ENCODE peak calls at places on chromosomes 4 and X, in seven cellular contexts. One of them, this sample, is unnamed.

GRCh38 chrX:129086802-129087201 is 436.5 kb downstream of the SMARCA1 start:
- DNase-seq in heart left ventricle: no peak
- DNase-seq in lower lobe of right lung: no peak
- DNase-seq in thoracic aorta: no peak
- DNase-seq in IMR-90: no peak
- DNase-seq in tibial artery: no peak
- DNase-seq in Panc1: no peak
- DNase-seq in this sample: no peak

GRCh38 chr4:12409507-12410190 is 981.0 kb upstream of the HS3ST1 start:
- DNase-seq in heart left ventricle: no peak
- DNase-seq in lower lobe of right lung: no peak
- DNase-seq in thoracic aorta: no peak
- DNase-seq in IMR-90: no peak
- DNase-seq in tibial artery: no peak
- DNase-seq in Panc1: no peak
- DNase-seq in this sample: no peak

GRCh38 chr4:144449623-144450022 is 196.3 kb upstream of the HHIP start:
- DNase-seq in heart left ventricle: peak; percentile 33
- DNase-seq in lower lobe of right lung: no peak
- DNase-seq in thoracic aorta: no peak
- DNase-seq in IMR-90: no peak
- DNase-seq in tibial artery: peak; percentile 59
- DNase-seq in Panc1: no peak
- DNase-seq in this sample: no peak

GRCh38 chr4:79042079-79042674 is 102.9 kb upstream of the PAQR3 start:
- DNase-seq in heart left ventricle: no peak
- DNase-seq in lower lobe of right lung: no peak
- DNase-seq in thoracic aorta: no peak
- DNase-seq in IMR-90: peak; percentile 22
- DNase-seq in tibial artery: no peak
- DNase-seq in Panc1: no peak
- DNase-seq in this sample: peak; percentile 43

GRCh38 chrX:10326578-10326977 is 169.8 kb downstream of the CLCN4 start:
- DNase-seq in heart left ventricle: no peak
- DNase-seq in lower lobe of right lung: no peak
- DNase-seq in thoracic aorta: no peak
- DNase-seq in IMR-90: peak; percentile 43
- DNase-seq in tibial artery: no peak
- DNase-seq in Panc1: no peak
- DNase-seq in this sample: peak; percentile 43

GRCh38 chr4:20658456-20658855 is 41.8 kb upstream of the PACRGL start:
- DNase-seq in heart left ventricle: no peak
- DNase-seq in lower lobe of right lung: no peak
- DNase-seq in thoracic aorta: no peak
- DNase-seq in IMR-90: no peak
- DNase-seq in tibial artery: no peak
- DNase-seq in Panc1: no peak
- DNase-seq in this sample: no peak

GRCh38 chrX:1597345-1598020 is 6.1 kb downstream of the AKAP17A start:
- DNase-seq in heart left ventricle: no peak
- DNase-seq in lower lobe of right lung: peak; percentile 37
- DNase-seq in thoracic aorta: no peak
- DNase-seq in IMR-90: no peak
- DNase-seq in tibial artery: no peak
- DNase-seq in Panc1: no peak
- DNase-seq in this sample: no peak

GRCh38 chr4:79528241-79528706 is 120.2 kb upstream of the GK2 start:
- DNase-seq in heart left ventricle: no peak
- DNase-seq in lower lobe of right lung: no peak
- DNase-seq in thoracic aorta: no peak
- DNase-seq in IMR-90: no peak
- DNase-seq in tibial artery: no peak
- DNase-seq in Panc1: no peak
- DNase-seq in this sample: no peak

GRCh38 chrX:100413231-100413630 is 3.2 kb upstream of the PCDH19 start:
- DNase-seq in heart left ventricle: peak; percentile 48
- DNase-seq in lower lobe of right lung: no peak
- DNase-seq in thoracic aorta: no peak
- DNase-seq in IMR-90: peak; percentile 48
- DNase-seq in tibial artery: peak; percentile 43
- DNase-seq in Panc1: no peak
- DNase-seq in this sample: peak; percentile 43

GRCh38 chrX:152573866-152574265 is 63.8 kb upstream of the GABRQ start:
- DNase-seq in heart left ventricle: no peak
- DNase-seq in lower lobe of right lung: no peak
- DNase-seq in thoracic aorta: no peak
- DNase-seq in IMR-90: no peak
- DNase-seq in tibial artery: no peak
- DNase-seq in Panc1: no peak
- DNase-seq in this sample: no peak

GRCh38 chrX:79524642-79525041 is 157.5 kb upstream of the ITM2A start:
- DNase-seq in heart left ventricle: no peak
- DNase-seq in lower lobe of right lung: no peak
- DNase-seq in thoracic aorta: no peak
- DNase-seq in IMR-90: no peak
- DNase-seq in tibial artery: no peak
- DNase-seq in Panc1: no peak
- DNase-seq in this sample: no peak

GRCh38 chr4:113905301-113905700 is 74.1 kb downstream of the ARSJ start:
- DNase-seq in heart left ventricle: no peak
- DNase-seq in lower lobe of right lung: no peak
- DNase-seq in thoracic aorta: no peak
- DNase-seq in IMR-90: no peak
- DNase-seq in tibial artery: no peak
- DNase-seq in Panc1: no peak
- DNase-seq in this sample: no peak

GRCh38 chr4:177699365-177700213 is 257.4 kb upstream of the AGA start:
- DNase-seq in heart left ventricle: no peak
- DNase-seq in lower lobe of right lung: no peak
- DNase-seq in thoracic aorta: no peak
- DNase-seq in IMR-90: peak; percentile 73
- DNase-seq in tibial artery: no peak
- DNase-seq in Panc1: no peak
- DNase-seq in this sample: no peak

GRCh38 chr4:26590639-26591038 is 6.8 kb downstream of the TBC1D19 start:
- DNase-seq in heart left ventricle: no peak
- DNase-seq in lower lobe of right lung: no peak
- DNase-seq in thoracic aorta: no peak
- DNase-seq in IMR-90: peak; percentile 46
- DNase-seq in tibial artery: no peak
- DNase-seq in Panc1: no peak
- DNase-seq in this sample: no peak

GRCh38 chr4:151770154-151770553 is 9.3 kb upstream of the GATB start:
- DNase-seq in heart left ventricle: no peak
- DNase-seq in lower lobe of right lung: no peak
- DNase-seq in thoracic aorta: no peak
- DNase-seq in IMR-90: no peak
- DNase-seq in tibial artery: no peak
- DNase-seq in Panc1: no peak
- DNase-seq in this sample: no peak

GRCh38 chr4:151771664-151772063 is 10.9 kb upstream of the GATB start:
- DNase-seq in heart left ventricle: no peak
- DNase-seq in lower lobe of right lung: no peak
- DNase-seq in thoracic aorta: no peak
- DNase-seq in IMR-90: no peak
- DNase-seq in tibial artery: no peak
- DNase-seq in Panc1: no peak
- DNase-seq in this sample: peak; percentile 18

GRCh38 chr4:151772322-151772721 is 11.5 kb upstream of the GATB start:
- DNase-seq in heart left ventricle: no peak
- DNase-seq in lower lobe of right lung: no peak
- DNase-seq in thoracic aorta: no peak
- DNase-seq in IMR-90: no peak
- DNase-seq in tibial artery: no peak
- DNase-seq in Panc1: no peak
- DNase-seq in this sample: no peak

GRCh38 chr4:151768835-151769234 is 8.0 kb upstream of the GATB start:
- DNase-seq in heart left ventricle: no peak
- DNase-seq in lower lobe of right lung: no peak
- DNase-seq in thoracic aorta: no peak
- DNase-seq in IMR-90: no peak
- DNase-seq in tibial artery: no peak
- DNase-seq in Panc1: no peak
- DNase-seq in this sample: no peak

GRCh38 chr4:151766691-151767090 is 5.9 kb upstream of the GATB start:
- DNase-seq in heart left ventricle: no peak
- DNase-seq in lower lobe of right lung: no peak
- DNase-seq in thoracic aorta: no peak
- DNase-seq in IMR-90: no peak
- DNase-seq in tibial artery: no peak
- DNase-seq in Panc1: no peak
- DNase-seq in this sample: no peak
- TF ChIP-seq CTCF in heart left ventricle: no peak
- TF ChIP-seq CTCF in lower lobe of right lung: no peak
- TF ChIP-seq CTCF in thoracic aorta: no peak
- TF ChIP-seq CTCF in IMR-90: no peak
- TF ChIP-seq CTCF in tibial artery: no peak
- TF ChIP-seq CTCF in Panc1: peak; percentile 18
- TF ChIP-seq CTCF in this sample: peak; percentile 27

DNA sequence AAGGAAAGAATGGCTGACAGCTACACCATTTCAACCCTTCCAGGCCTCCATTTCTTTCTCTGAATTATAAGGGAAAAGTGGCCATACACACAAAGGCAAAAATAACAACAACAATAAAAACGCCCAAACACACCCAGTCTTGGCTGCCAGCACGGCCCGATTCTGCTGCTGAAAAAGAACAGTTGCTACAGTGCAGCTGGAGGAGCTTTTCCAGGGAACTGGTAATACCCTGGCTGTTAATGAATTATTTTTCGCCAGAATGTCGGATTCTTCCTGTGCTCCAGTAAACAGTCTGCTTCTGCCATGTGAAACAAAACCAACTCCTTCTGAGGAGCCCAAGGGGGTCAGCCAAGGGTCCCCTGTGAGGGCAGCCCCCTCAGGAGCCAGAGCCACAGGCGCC is 6.6 kb downstream of the RAI2 start:
- DNase-seq in heart left ventricle: no peak
- DNase-seq in lower lobe of right lung: no peak
- DNase-seq in thoracic aorta: no peak
- DNase-seq in IMR-90: no peak
- DNase-seq in tibial artery: no peak
- DNase-seq in Panc1: no peak
- DNase-seq in this sample: no peak
- H3K4me1 ChIP-seq in heart left ventricle: peaks cover 10% of the 10 kb centered on the region
- H3K4me1 ChIP-seq in lower lobe of right lung: peaks cover 5% of the 10 kb centered on the region
- H3K4me1 ChIP-seq in thoracic aorta: peaks cover 11% of the 10 kb centered on the region
- H3K4me1 ChIP-seq in IMR-90: no peaks in the 10 kb centered on the region
- H3K4me1 ChIP-seq in tibial artery: no peaks in the 10 kb centered on the region
- H3K4me1 ChIP-seq in Panc1: no peaks in the 10 kb centered on the region
- H3K4me1 ChIP-seq in this sample: no peaks in the 10 kb centered on the region

GRCh38 chr4:123418486-123418931 is 21.9 kb downstream of the SPRY1 start:
- DNase-seq in heart left ventricle: no peak
- DNase-seq in lower lobe of right lung: no peak
- DNase-seq in thoracic aorta: no peak
- DNase-seq in IMR-90: peak; percentile 92
- DNase-seq in tibial artery: no peak
- DNase-seq in Panc1: no peak
- DNase-seq in this sample: no peak

GRCh38 chr4:123419885-123420743 is 23.5 kb downstream of the SPRY1 start:
- DNase-seq in heart left ventricle: no peak
- DNase-seq in lower lobe of right lung: no peak
- DNase-seq in thoracic aorta: no peak
- DNase-seq in IMR-90: no peak
- DNase-seq in tibial artery: no peak
- DNase-seq in Panc1: no peak
- DNase-seq in this sample: no peak

GRCh38 chr4:123421227-123421941 is 24.8 kb downstream of the SPRY1 start:
- DNase-seq in heart left ventricle: no peak
- DNase-seq in lower lobe of right lung: no peak
- DNase-seq in thoracic aorta: no peak
- DNase-seq in IMR-90: peak; percentile 74
- DNase-seq in tibial artery: no peak
- DNase-seq in Panc1: no peak
- DNase-seq in this sample: no peak

GRCh38 chr4:123423819-123424218 is 27.2 kb downstream of the SPRY1 start:
- DNase-seq in heart left ventricle: no peak
- DNase-seq in lower lobe of right lung: no peak
- DNase-seq in thoracic aorta: no peak
- DNase-seq in IMR-90: no peak
- DNase-seq in tibial artery: no peak
- DNase-seq in Panc1: no peak
- DNase-seq in this sample: no peak

DNA sequence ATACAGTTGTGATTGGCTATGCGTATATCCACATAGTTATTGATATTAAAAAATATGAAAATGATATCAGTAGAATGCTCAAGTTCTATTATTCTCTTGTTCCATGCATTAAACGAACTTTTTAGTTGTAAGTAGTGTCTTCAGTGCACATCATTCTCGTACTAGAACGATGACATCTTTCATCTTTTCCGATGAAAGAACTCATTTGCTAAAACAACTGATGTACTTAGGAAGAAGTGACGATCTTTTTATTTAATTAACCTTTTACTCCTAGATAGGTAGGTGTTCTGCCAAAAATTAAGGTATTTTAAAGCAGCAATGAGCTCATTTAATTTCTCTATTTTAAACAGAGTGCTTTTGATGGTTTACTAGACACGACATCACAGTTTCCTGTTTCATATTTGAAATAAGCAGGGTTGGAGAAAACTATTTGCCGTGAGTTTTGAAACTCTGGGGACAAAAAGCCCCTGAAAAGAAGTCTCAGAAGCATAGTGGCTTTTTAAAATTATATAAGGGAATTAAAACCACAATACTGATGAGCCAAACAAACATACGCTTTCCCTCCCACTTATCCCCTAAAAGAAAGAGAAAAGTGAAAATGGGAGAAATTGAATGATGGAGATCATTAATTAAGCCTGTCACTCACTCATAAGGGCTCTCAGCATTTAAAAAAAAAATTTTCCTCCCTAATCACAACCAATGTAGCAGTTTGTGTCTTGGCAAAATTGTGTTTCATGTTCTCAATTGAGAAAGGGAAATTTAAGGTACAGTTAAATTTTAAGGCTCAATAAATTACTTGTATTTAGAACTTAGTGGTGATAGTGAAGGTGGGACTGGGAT is 25.6 kb downstream of the SPRY1 start:
- DNase-seq in heart left ventricle: no peak
- DNase-seq in lower lobe of right lung: no peak
- DNase-seq in thoracic aorta: no peak
- DNase-seq in IMR-90: no peak
- DNase-seq in tibial artery: no peak
- DNase-seq in Panc1: no peak
- DNase-seq in this sample: no peak
- TF ChIP-seq CTCF in heart left ventricle: no peak
- TF ChIP-seq CTCF in lower lobe of right lung: no peak
- TF ChIP-seq CTCF in thoracic aorta: no peak
- TF ChIP-seq CTCF in IMR-90: no peak
- TF ChIP-seq CTCF in tibial artery: no peak
- TF ChIP-seq CTCF in Panc1: no peak
- TF ChIP-seq CTCF in this sample: no peak

DNA sequence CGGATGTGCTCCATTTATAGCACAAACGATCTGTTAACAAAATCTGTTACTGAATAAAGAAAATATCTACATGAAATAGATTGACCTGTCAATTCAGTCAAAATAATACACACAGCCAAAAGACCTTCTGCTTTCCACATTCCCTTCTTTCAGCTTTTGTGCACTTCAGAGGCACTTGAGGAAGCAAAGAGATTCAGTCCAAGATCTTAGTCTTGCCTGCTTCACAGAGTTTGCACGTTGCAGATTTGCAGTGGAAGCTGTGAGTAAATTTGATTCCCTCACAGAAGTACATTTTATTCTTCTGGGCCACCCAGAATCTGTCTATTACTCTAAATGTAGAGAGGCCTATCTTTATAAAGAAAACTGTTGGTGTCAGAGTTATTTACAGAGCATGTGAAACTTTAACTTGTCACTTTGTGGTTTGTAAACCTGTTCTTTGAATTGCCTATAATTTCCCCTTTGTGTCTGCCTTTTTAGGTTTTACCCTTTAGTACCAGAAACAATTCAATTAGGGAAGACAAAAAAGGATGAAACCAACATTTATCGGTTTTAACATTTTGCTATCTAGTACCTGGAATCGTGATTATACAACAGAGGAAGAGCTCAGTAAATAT is 15.5 kb downstream of the SPRY1 start:
- DNase-seq in heart left ventricle: no peak
- DNase-seq in lower lobe of right lung: no peak
- DNase-seq in thoracic aorta: no peak
- DNase-seq in IMR-90: no peak
- DNase-seq in tibial artery: no peak
- DNase-seq in Panc1: no peak
- DNase-seq in this sample: no peak
- H3K4me1 ChIP-seq in heart left ventricle: peaks cover 6% of the 10 kb centered on the region
- H3K4me1 ChIP-seq in lower lobe of right lung: peaks cover 24% of the 10 kb centered on the region
- H3K4me1 ChIP-seq in thoracic aorta: no peaks in the 10 kb centered on the region
- H3K4me1 ChIP-seq in IMR-90: peaks cover 14% of the 10 kb centered on the region
- H3K4me1 ChIP-seq in tibial artery: peaks cover 4% of the 10 kb centered on the region
- H3K4me1 ChIP-seq in Panc1: peaks cover 71% of the 10 kb centered on the region
- H3K4me1 ChIP-seq in this sample: no peaks in the 10 kb centered on the region